ENCODE peak calls at places on chromosome 19, in seven cellular contexts. One of them, this sample, is unnamed.

GRCh38 chr19:35041548-35042055 is at the start of gene HPN:
- DNase-seq in PC-3: no peak
- DNase-seq in upper lobe of left lung: peak
- DNase-seq in AG09309: no peak
- DNase-seq in nephron progenitor cell: peak
- DNase-seq in dorsolateral prefrontal cortex: no peak
- DNase-seq in ascending aorta: no peak
- DNase-seq in this sample: no peak

GRCh38 chr19:15187026-15188007 is 13.5 kb downstream of the NOTCH3 start:
- DNase-seq in PC-3: peak
- DNase-seq in upper lobe of left lung: no peak
- DNase-seq in AG09309: no peak
- DNase-seq in nephron progenitor cell: peak
- DNase-seq in dorsolateral prefrontal cortex: no peak
- DNase-seq in ascending aorta: no peak
- DNase-seq in this sample: no peak

GRCh38 chr19:55613396-55613795 is 7.9 kb downstream of the ZNF865 start:
- DNase-seq in PC-3: no peak
- DNase-seq in upper lobe of left lung: no peak
- DNase-seq in AG09309: no peak
- DNase-seq in nephron progenitor cell: no peak
- DNase-seq in dorsolateral prefrontal cortex: no peak
- DNase-seq in ascending aorta: no peak
- DNase-seq in this sample: no peak

GRCh38 chr19:38193445-38193844 is 30.6 kb downstream of the DPF1 start:
- DNase-seq in PC-3: no peak
- DNase-seq in upper lobe of left lung: no peak
- DNase-seq in AG09309: no peak
- DNase-seq in nephron progenitor cell: no peak
- DNase-seq in dorsolateral prefrontal cortex: no peak
- DNase-seq in ascending aorta: no peak
- DNase-seq in this sample: no peak

GRCh38 chr19:18735324-18735723 is 51.8 kb downstream of the CRTC1 start:
- DNase-seq in PC-3: no peak
- DNase-seq in upper lobe of left lung: no peak
- DNase-seq in AG09309: no peak
- DNase-seq in nephron progenitor cell: no peak
- DNase-seq in dorsolateral prefrontal cortex: no peak
- DNase-seq in ascending aorta: no peak
- DNase-seq in this sample: no peak

GRCh38 chr19:55460670-55461258 is 678 bp downstream of the ISOC2 start:
- DNase-seq in PC-3: peak
- DNase-seq in upper lobe of left lung: peak
- DNase-seq in AG09309: peak
- DNase-seq in nephron progenitor cell: peak
- DNase-seq in dorsolateral prefrontal cortex: no peak
- DNase-seq in ascending aorta: no peak
- DNase-seq in this sample: peak

GRCh38 chr19:27894906-27895754 is 1317.8 kb downstream of the UQCRFS1 start:
- DNase-seq in PC-3: no peak
- DNase-seq in upper lobe of left lung: no peak
- DNase-seq in AG09309: no peak
- DNase-seq in nephron progenitor cell: no peak
- DNase-seq in dorsolateral prefrontal cortex: no peak
- DNase-seq in ascending aorta: no peak
- DNase-seq in this sample: no peak

GRCh38 chr19:19628499-19629134 is 597 bp upstream of the LPAR2 start:
- DNase-seq in PC-3: peak
- DNase-seq in upper lobe of left lung: peak
- DNase-seq in AG09309: no peak
- DNase-seq in nephron progenitor cell: peak
- DNase-seq in dorsolateral prefrontal cortex: no peak
- DNase-seq in ascending aorta: no peak
- DNase-seq in this sample: peak

GRCh38 chr19:6516018-6516658 is 14.0 kb upstream of the TUBB4A start:
- DNase-seq in PC-3: peak
- DNase-seq in upper lobe of left lung: peak
- DNase-seq in AG09309: peak
- DNase-seq in nephron progenitor cell: peak
- DNase-seq in dorsolateral prefrontal cortex: peak
- DNase-seq in ascending aorta: peak
- DNase-seq in this sample: peak

GRCh38 chr19:35037716-35038622 is 3.6 kb upstream of the HPN start:
- DNase-seq in PC-3: no peak
- DNase-seq in upper lobe of left lung: peak
- DNase-seq in AG09309: no peak
- DNase-seq in nephron progenitor cell: no peak
- DNase-seq in dorsolateral prefrontal cortex: peak
- DNase-seq in ascending aorta: no peak
- DNase-seq in this sample: no peak

GRCh38 chr19:35896643-35897040 is 3.7 kb downstream of the NFKBID start:
- DNase-seq in PC-3: no peak
- DNase-seq in upper lobe of left lung: no peak
- DNase-seq in AG09309: no peak
- DNase-seq in nephron progenitor cell: no peak
- DNase-seq in dorsolateral prefrontal cortex: no peak
- DNase-seq in ascending aorta: no peak
- DNase-seq in this sample: no peak

GRCh38 chr19:32570081-32570785 is 10.8 kb upstream of the PDCD5 start:
- DNase-seq in PC-3: peak
- DNase-seq in upper lobe of left lung: peak
- DNase-seq in AG09309: peak
- DNase-seq in nephron progenitor cell: peak
- DNase-seq in dorsolateral prefrontal cortex: peak
- DNase-seq in ascending aorta: no peak
- DNase-seq in this sample: peak

GRCh38 chr19:10191347-10191746 is 3.4 kb downstream of the DNMT1 start:
- DNase-seq in PC-3: peak
- DNase-seq in upper lobe of left lung: no peak
- DNase-seq in AG09309: peak
- DNase-seq in nephron progenitor cell: no peak
- DNase-seq in dorsolateral prefrontal cortex: no peak
- DNase-seq in ascending aorta: no peak
- DNase-seq in this sample: no peak

GRCh38 chr19:8224394-8225145 is 15.4 kb downstream of the CERS4 start:
- DNase-seq in PC-3: no peak
- DNase-seq in upper lobe of left lung: no peak
- DNase-seq in AG09309: no peak
- DNase-seq in nephron progenitor cell: no peak
- DNase-seq in dorsolateral prefrontal cortex: no peak
- DNase-seq in ascending aorta: no peak
- DNase-seq in this sample: no peak

GRCh38 chr19:15015946-15016542 is 33.2 kb upstream of the CASP14 start:
- DNase-seq in PC-3: peak
- DNase-seq in upper lobe of left lung: no peak
- DNase-seq in AG09309: no peak
- DNase-seq in nephron progenitor cell: peak
- DNase-seq in dorsolateral prefrontal cortex: no peak
- DNase-seq in ascending aorta: no peak
- DNase-seq in this sample: peak

GRCh38 chr19:47430041-47430802 is 10.9 kb upstream of the MEIS3 start:
- DNase-seq in PC-3: no peak
- DNase-seq in upper lobe of left lung: peak
- DNase-seq in AG09309: no peak
- DNase-seq in nephron progenitor cell: peak
- DNase-seq in dorsolateral prefrontal cortex: no peak
- DNase-seq in ascending aorta: no peak
- DNase-seq in this sample: no peak
- TF ChIP-seq CTCF in PC-3: no peak
- TF ChIP-seq CTCF in upper lobe of left lung: peak
- TF ChIP-seq CTCF in AG09309: no peak
- TF ChIP-seq CTCF in nephron progenitor cell: peak
- TF ChIP-seq CTCF in dorsolateral prefrontal cortex: no peak
- TF ChIP-seq CTCF in ascending aorta: peak
- TF ChIP-seq CTCF in this sample: peak

GRCh38 chr19:51346742-51347141 is 4.8 kb upstream of the VSIG10L start:
- DNase-seq in PC-3: no peak
- DNase-seq in upper lobe of left lung: no peak
- DNase-seq in AG09309: no peak
- DNase-seq in nephron progenitor cell: no peak
- DNase-seq in dorsolateral prefrontal cortex: no peak
- DNase-seq in ascending aorta: no peak
- DNase-seq in this sample: no peak
- TF ChIP-seq CTCF in PC-3: peak
- TF ChIP-seq CTCF in upper lobe of left lung: no peak
- TF ChIP-seq CTCF in AG09309: no peak
- TF ChIP-seq CTCF in nephron progenitor cell: no peak
- TF ChIP-seq CTCF in dorsolateral prefrontal cortex: no peak
- TF ChIP-seq CTCF in ascending aorta: no peak
- TF ChIP-seq CTCF in this sample: no peak

GRCh38 chr19:42292042-42292960 is 9.6 kb upstream of the PRR19 start:
- DNase-seq in PC-3: no peak
- DNase-seq in upper lobe of left lung: no peak
- DNase-seq in AG09309: no peak
- DNase-seq in nephron progenitor cell: no peak
- DNase-seq in dorsolateral prefrontal cortex: no peak
- DNase-seq in ascending aorta: no peak
- DNase-seq in this sample: no peak

GRCh38 chr19:42293966-42294365 is 8.0 kb upstream of the PRR19 start:
- DNase-seq in PC-3: no peak
- DNase-seq in upper lobe of left lung: no peak
- DNase-seq in AG09309: no peak
- DNase-seq in nephron progenitor cell: no peak
- DNase-seq in dorsolateral prefrontal cortex: no peak
- DNase-seq in ascending aorta: no peak
- DNase-seq in this sample: no peak

GRCh38 chr19:42294471-42295137 is 7.3 kb upstream of the PRR19 start:
- DNase-seq in PC-3: no peak
- DNase-seq in upper lobe of left lung: no peak
- DNase-seq in AG09309: no peak
- DNase-seq in nephron progenitor cell: no peak
- DNase-seq in dorsolateral prefrontal cortex: no peak
- DNase-seq in ascending aorta: no peak
- DNase-seq in this sample: no peak

GRCh38 chr19:42292963-42293362 is 9.0 kb upstream of the PRR19 start:
- DNase-seq in PC-3: no peak
- DNase-seq in upper lobe of left lung: no peak
- DNase-seq in AG09309: no peak
- DNase-seq in nephron progenitor cell: no peak
- DNase-seq in dorsolateral prefrontal cortex: no peak
- DNase-seq in ascending aorta: no peak
- DNase-seq in this sample: no peak

DNA sequence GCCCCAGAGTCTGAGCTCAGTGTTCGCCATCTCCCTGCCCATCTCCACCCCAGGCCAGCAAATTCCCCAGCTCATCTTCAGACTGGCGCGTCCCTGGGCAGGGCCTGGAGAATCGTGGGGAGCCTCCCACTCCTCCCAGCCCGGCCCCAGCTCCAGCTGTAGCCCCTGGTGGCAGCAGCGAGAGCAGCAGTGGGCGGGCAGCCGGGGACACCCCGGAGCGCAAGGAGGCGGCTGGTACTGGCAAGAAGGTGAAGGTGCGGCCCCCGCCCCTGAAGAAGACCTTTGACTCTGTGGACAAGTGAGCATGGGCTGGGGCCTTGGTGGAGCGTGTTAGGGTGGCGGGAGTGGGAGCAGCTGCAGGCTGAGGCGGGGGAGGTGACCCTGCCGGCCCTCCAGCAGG is 8.4 kb upstream of the PRR19 start:
- DNase-seq in PC-3: no peak
- DNase-seq in upper lobe of left lung: no peak
- DNase-seq in AG09309: no peak
- DNase-seq in nephron progenitor cell: no peak
- DNase-seq in dorsolateral prefrontal cortex: no peak
- DNase-seq in ascending aorta: no peak
- DNase-seq in this sample: no peak
- TF ChIP-seq CTCF in PC-3: no peak
- TF ChIP-seq CTCF in upper lobe of left lung: no peak
- TF ChIP-seq CTCF in AG09309: peak
- TF ChIP-seq CTCF in nephron progenitor cell: peak
- TF ChIP-seq CTCF in dorsolateral prefrontal cortex: no peak
- TF ChIP-seq CTCF in ascending aorta: no peak
- TF ChIP-seq CTCF in this sample: no peak

DNA sequence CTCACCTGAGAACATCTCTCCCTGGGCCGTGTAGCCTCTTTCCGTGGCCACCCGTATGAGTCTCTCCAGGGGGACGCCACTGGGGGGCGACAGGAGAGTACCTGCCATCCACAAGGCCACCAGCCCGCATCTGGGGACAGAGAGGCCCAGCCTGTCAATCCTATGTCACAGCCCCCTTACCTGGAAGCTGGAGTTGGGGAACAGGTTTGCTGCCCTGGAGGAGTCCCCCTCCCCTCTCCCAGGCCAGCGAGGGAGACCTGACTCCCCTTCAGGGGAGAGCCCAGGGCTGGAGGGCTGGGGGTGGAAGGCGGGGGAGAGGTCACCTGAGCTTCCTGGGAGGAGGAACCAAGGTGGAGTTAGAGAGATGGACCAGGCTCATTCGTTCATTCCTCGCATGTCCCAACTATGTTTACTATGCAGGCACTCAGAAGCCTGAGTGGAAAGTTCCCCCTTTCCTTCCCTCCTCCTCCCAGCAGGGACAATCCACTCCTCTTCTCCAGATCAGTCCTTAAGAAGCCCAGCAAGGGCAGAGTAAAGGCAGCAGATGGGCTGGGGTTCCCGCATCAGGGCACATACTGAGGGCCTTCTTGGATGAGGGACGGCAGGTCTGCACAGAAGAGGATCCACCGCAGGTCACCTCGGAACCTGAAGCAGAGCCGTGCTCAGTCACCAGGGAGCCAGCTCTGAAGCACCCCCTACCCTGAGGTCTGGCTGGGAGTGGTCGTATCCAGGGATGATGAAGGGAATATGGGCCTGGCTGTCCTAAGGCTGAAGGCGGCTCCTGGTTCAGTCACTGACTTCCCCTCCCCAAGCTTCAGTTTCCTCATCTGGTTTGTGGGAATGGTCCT is 5.5 kb downstream of the ACTMAP start:
- DNase-seq in PC-3: no peak
- DNase-seq in upper lobe of left lung: peak
- DNase-seq in AG09309: no peak
- DNase-seq in nephron progenitor cell: no peak
- DNase-seq in dorsolateral prefrontal cortex: no peak
- DNase-seq in ascending aorta: no peak
- DNase-seq in this sample: no peak
- TF ChIP-seq CTCF in PC-3: no peak
- TF ChIP-seq CTCF in upper lobe of left lung: peak
- TF ChIP-seq CTCF in AG09309: no peak
- TF ChIP-seq CTCF in nephron progenitor cell: no peak
- TF ChIP-seq CTCF in dorsolateral prefrontal cortex: no peak
- TF ChIP-seq CTCF in ascending aorta: no peak
- TF ChIP-seq CTCF in this sample: no peak

GRCh38 chr19:30001794-30002193 is 59.8 kb downstream of the URI1 start:
- DNase-seq in PC-3: peak
- DNase-seq in upper lobe of left lung: no peak
- DNase-seq in AG09309: no peak
- DNase-seq in nephron progenitor cell: no peak
- DNase-seq in dorsolateral prefrontal cortex: no peak
- DNase-seq in ascending aorta: no peak
- DNase-seq in this sample: no peak
- TF ChIP-seq CTCF in PC-3: peak
- TF ChIP-seq CTCF in upper lobe of left lung: no peak
- TF ChIP-seq CTCF in AG09309: no peak
- TF ChIP-seq CTCF in nephron progenitor cell: no peak
- TF ChIP-seq CTCF in dorsolateral prefrontal cortex: no peak
- TF ChIP-seq CTCF in ascending aorta: no peak
- TF ChIP-seq CTCF in this sample: peak